ENCODE peak calls at places on chromosomes 16 and 17, in six cellular contexts. U, Q, D, V, Y and E are unnamed samples.

GRCh38 chr17:1998426-1998784 is 26.7 kb downstream of the RTN4RL1 start:
- DNase-seq in U (no peak), Q (no peak), D (no peak), V (no peak), Y (no peak), E (no peak)

GRCh38 chr17:46726106-46726670 is 92.3 kb downstream of the WNT3 start:
- DNase-seq in U (peak; percentile 61), Q (no peak), D (no peak), V (no peak), Y (no peak), E (no peak)

GRCh38 chr16:1428511-1428910 is 2.4 kb upstream of the PERCC1 start:
- DNase-seq in U (no peak), Q (no peak), D (no peak), V (no peak), Y (no peak), E (no peak)

GRCh38 chr17:81125573-81126081 is 39.7 kb upstream of the PVALEF start:
- DNase-seq in U (no peak), Q (no peak), D (no peak), V (no peak), Y (no peak), E (no peak)

GRCh38 chr17:81192386-81193050 is 26.5 kb upstream of the AATK start:
- DNase-seq in U (no peak), Q (no peak), D (no peak), V (no peak), Y (no peak), E (no peak)

GRCh38 chr17:40602445-40603443 is 37.5 kb upstream of the CCR7 start:
- DNase-seq in U (no peak), Q (peak; percentile 80), D (no peak), V (no peak), Y (no peak), E (no peak)

GRCh38 chr17:77312786-77313599 is 172.2 kb downstream of the SEC14L1 start:
- DNase-seq in U (peak; percentile 82), Q (no peak), D (peak; percentile 75), V (no peak), Y (peak; percentile 70), E (no peak)

GRCh38 chr17:1420981-1421380 is 21.0 kb upstream of the YWHAE start:
- DNase-seq in U (no peak), Q (no peak), D (no peak), V (no peak), Y (no peak), E (no peak)

GRCh38 chr16:81578636-81579413 is 134.2 kb downstream of the CMIP start:
- DNase-seq in U (no peak), Q (no peak), D (no peak), V (no peak), Y (no peak), E (no peak)

GRCh38 chr16:78792952-78793351 is 693.5 kb downstream of the WWOX start:
- DNase-seq in U (no peak), Q (no peak), D (no peak), V (no peak), Y (no peak), E (no peak)

GRCh38 chr16:79607587-79607986 is 7.0 kb upstream of the MAF start:
- DNase-seq in U (peak; percentile 69), Q (no peak), D (no peak), V (no peak), Y (no peak), E (peak; percentile 82)

GRCh38 chr17:45948498-45948880 is 50.6 kb upstream of the STH start:
- DNase-seq in U (no peak), Q (no peak), D (no peak), V (no peak), Y (no peak), E (no peak)

GRCh38 chr17:64259922-64260321 is 3.1 kb downstream of the TEX2 start:
- DNase-seq in U (peak; percentile 66), Q (no peak), D (no peak), V (no peak), Y (no peak), E (peak; percentile 68)

GRCh38 chr17:19016297-19016696 is 11.7 kb upstream of the FAM83G start:
- DNase-seq in U (no peak), Q (no peak), D (no peak), V (no peak), Y (no peak), E (peak; percentile 50)

GRCh38 chr16:25110392-25110947 is 1.1 kb upstream of the LCMT1 start:
- DNase-seq in U (no peak), Q (no peak), D (no peak), V (no peak), Y (no peak), E (no peak)

GRCh38 chr17:6061290-6061689 is 8.9 kb upstream of the WSCD1 start:
- DNase-seq in U (peak; percentile 71), Q (no peak), D (no peak), V (no peak), Y (no peak), E (peak; percentile 65)

GRCh38 chr17:49549691-49550678 is 25.7 kb upstream of the NXPH3 start:
- DNase-seq in U (no peak), Q (no peak), D (no peak), V (no peak), Y (no peak), E (no peak)

GRCh38 chr17:55895112-55895759 is 144.4 kb downstream of the PCTP start:
- DNase-seq in U (no peak), Q (no peak), D (no peak), V (no peak), Y (no peak), E (no peak)

GRCh38 chr17:77498056-77498785 is 357.5 kb downstream of the SEC14L1 start:
- DNase-seq in U (no peak), Q (no peak), D (no peak), V (no peak), Y (peak; percentile 6), E (no peak)

GRCh38 chr17:75979705-75980187 is 706 bp downstream of the TEN1 start:
- DNase-seq in U (peak; percentile 82), Q (no peak), D (no peak), V (no peak), Y (no peak), E (peak; percentile 66)

GRCh38 chr16:27515874-27516353 is 33.8 kb downstream of the GTF3C1 start:
- DNase-seq in U (no peak), Q (no peak), D (peak; percentile 27), V (peak; percentile 31), Y (no peak), E (peak; percentile 14)

GRCh38 chr17:66965801-66966528 is 1.5 kb downstream of the CACNG4 start:
- DNase-seq in U (no peak), Q (no peak), D (no peak), V (no peak), Y (no peak), E (no peak)

GRCh38 chr17:59415397-59415796 is 83.9 kb downstream of the YPEL2 start:
- DNase-seq in U (no peak), Q (no peak), D (no peak), V (no peak), Y (no peak), E (no peak)

GRCh38 chr17:74635418-74635817 is 11.9 kb upstream of the CD300E start:
- DNase-seq in U (no peak), Q (no peak), D (no peak), V (no peak), Y (no peak), E (no peak)

GRCh38 chr16:67594956-67595355 is 32.6 kb downstream of the CTCF start:
- DNase-seq in U (peak; percentile 80), Q (no peak), D (no peak), V (no peak), Y (no peak), E (peak; percentile 64)

GRCh38 chr16:3819741-3820724 is 60.5 kb downstream of the CREBBP start:
- DNase-seq in U (peak; percentile 92), Q (peak; percentile 50), D (peak; percentile 38), V (no peak), Y (no peak), E (peak; percentile 91)

GRCh38 chr17:17141860-17142552 is 64.1 kb downstream of the PLD6 start:
- DNase-seq in U (no peak), Q (peak; percentile 55), D (no peak), V (peak; percentile 50), Y (no peak), E (peak; percentile 40)
- H3K36me3 ChIP-seq in U (peaks cover 28% of the 10 kb centered on the region), Q (peaks cover 60% of the 10 kb centered on the region), D (peaks cover 100% of the 10 kb centered on the region), V (peaks cover 25% of the 10 kb centered on the region), Y (peaks cover 4% of the 10 kb centered on the region), E (peaks cover 43% of the 10 kb centered on the region)

GRCh38 chr17:78736526-78737079 is 45.5 kb downstream of the CYTH1 start:
- DNase-seq in U (no peak), Q (peak; percentile 78), D (peak; percentile 94), V (no peak), Y (peak; percentile 49), E (peak; percentile 92)
- H3K27me3 ChIP-seq in U (no peaks in the 10 kb centered on the region), Q (no peaks in the 10 kb centered on the region), D (no peaks in the 10 kb centered on the region), V (no peaks in the 10 kb centered on the region), Y (no peaks in the 10 kb centered on the region), E (no peaks in the 10 kb centered on the region)

GRCh38 chr17:27601069-27601974 is 29.7 kb upstream of the LGALS9 start:
- DNase-seq in U (peak; percentile 49), Q (peak; percentile 68), D (peak; percentile 89), V (peak; percentile 63), Y (peak; percentile 87), E (peak; percentile 63)
- H3K36me3 ChIP-seq in U (peaks cover 26% of the 10 kb centered on the region), Q (peaks cover 4% of the 10 kb centered on the region), D (peaks cover 52% of the 10 kb centered on the region), V (peaks cover 9% of the 10 kb centered on the region), Y (no peaks in the 10 kb centered on the region), E (peaks cover 2% of the 10 kb centered on the region)

DNA sequence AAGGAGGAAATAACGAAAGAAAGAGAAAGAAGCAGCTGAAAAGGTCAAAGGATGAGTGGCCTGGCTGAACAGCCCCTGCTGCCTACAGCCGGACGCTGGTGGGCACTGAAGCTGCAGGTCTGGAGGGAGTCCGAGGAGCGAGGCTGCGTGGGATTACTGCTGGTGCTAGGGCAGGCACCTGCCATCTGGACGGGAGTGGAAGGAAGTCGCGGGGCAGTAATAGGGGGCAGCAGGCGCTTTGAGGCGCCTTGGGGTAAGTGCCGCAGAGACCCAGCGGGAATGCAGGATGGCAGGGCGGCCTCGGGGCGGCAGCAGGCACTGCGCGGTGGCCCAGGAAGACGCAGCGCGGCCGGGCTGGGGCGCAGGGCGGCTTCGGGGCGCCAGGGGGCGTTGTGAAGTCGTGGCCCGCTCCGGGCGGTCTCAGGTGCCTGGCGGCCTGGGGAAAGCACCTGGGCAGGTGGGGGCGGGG is 305 bp upstream of the SCNN1G start:
- DNase-seq in U (peak; percentile 11), Q (peak; percentile 77), D (peak; percentile 93), V (peak; percentile 72), Y (no peak), E (peak; percentile 69)
- H3K27me3 ChIP-seq in U (peaks cover 24% of the 10 kb centered on the region), Q (peaks cover 9% of the 10 kb centered on the region), D (peaks cover 15% of the 10 kb centered on the region), V (peaks cover 13% of the 10 kb centered on the region), Y (peaks cover 77% of the 10 kb centered on the region), E (peaks cover 26% of the 10 kb centered on the region)

GRCh38 chr16:86806838-86807351 is 228.5 kb downstream of the FOXL1 start:
- DNase-seq in U (peak; percentile 40), Q (no peak), D (no peak), V (no peak), Y (no peak), E (no peak)

GRCh38 chr16:86805210-86805609 is 226.9 kb downstream of the FOXL1 start:
- DNase-seq in U (no peak), Q (no peak), D (no peak), V (no peak), Y (no peak), E (no peak)

GRCh38 chr16:86809458-86809955 is 231.2 kb downstream of the FOXL1 start:
- DNase-seq in U (peak; percentile 99), Q (no peak), D (no peak), V (no peak), Y (no peak), E (peak; percentile 91)

GRCh38 chr16:86808863-86809444 is 230.6 kb downstream of the FOXL1 start:
- DNase-seq in U (no peak), Q (no peak), D (no peak), V (no peak), Y (no peak), E (no peak)

GRCh38 chr16:86806181-86806837 is 228.0 kb downstream of the FOXL1 start:
- DNase-seq in U (no peak), Q (no peak), D (no peak), V (no peak), Y (no peak), E (no peak)
- H3K36me3 ChIP-seq in U (no peaks in the 10 kb centered on the region), Q (no peaks in the 10 kb centered on the region), D (no peaks in the 10 kb centered on the region), V (no peaks in the 10 kb centered on the region), Y (no peaks in the 10 kb centered on the region), E (no peaks in the 10 kb centered on the region)